ENCODE peak calls at places on chromosomes 5 and 9, in six cellular contexts. Q, C, V, E, R and T are unnamed samples.
A peak's percentile ranks its signal among the peaks of the same experiment; 100 is the strongest.

GRCh38 chr5:118611332-118611945 is 376.9 kb downstream of the DTWD2 start:
- DNase-seq in Q (peak; percentile 15), V (no peak), E (no peak), C (peak; percentile 4), R (peak; percentile 29), T (peak; percentile 53)

GRCh38 chr9:134738869-134739659 is 97.5 kb downstream of the COL5A1 start:
- DNase-seq in Q (peak; percentile 74), E (peak; percentile 63), C (peak; percentile 60), R (peak; percentile 80), V (peak; percentile 83), T (peak; percentile 67)

GRCh38 chr5:140591747-140592372 is 27.2 kb downstream of the SLC35A4 start:
- DNase-seq in Q (peak; percentile 59), R (no peak), V (no peak), C (no peak), E (no peak), T (no peak)

GRCh38 chr5:178445534-178445933 is 144.7 kb downstream of the COL23A1 start:
- DNase-seq in R (no peak), C (no peak), V (no peak), E (no peak), Q (no peak), T (no peak)

GRCh38 chr5:173204185-173204979 is 30.6 kb downstream of the NKX2-5 start:
- DNase-seq in Q (peak; percentile 24), E (no peak), R (no peak), C (no peak), V (no peak), T (no peak)

GRCh38 chr5:18314192-18314778 is 680.0 kb downstream of the TAF11L14 start:
- DNase-seq in R (no peak), E (peak; percentile 39), V (no peak), Q (peak; percentile 62), C (peak; percentile 3), T (peak; percentile 8)

GRCh38 chr5:138974227-138975063 is 99.3 kb upstream of the LRRTM2 start:
- DNase-seq in E (no peak), C (no peak), V (peak; percentile 67), Q (peak; percentile 95), R (peak; percentile 61), T (no peak)

GRCh38 chr5:136631176-136631575 is 265.8 kb upstream of the TRPC7 start:
- DNase-seq in C (no peak), Q (no peak), E (no peak), R (no peak), V (no peak), T (no peak)

GRCh38 chr5:75156585-75156984 is 80.1 kb downstream of the ANKRD31 start:
- DNase-seq in V (no peak), C (no peak), R (peak; percentile 7), E (no peak), Q (peak; percentile 21), T (peak; percentile 66)

GRCh38 chr9:128341435-128341849 is 1.1 kb downstream of the SLC27A4 start:
- DNase-seq in Q (peak; percentile 68), R (peak; percentile 80), V (peak; percentile 75), E (peak; percentile 79), C (peak; percentile 77), T (peak; percentile 88)

GRCh38 chr5:39194466-39195136 is 24.8 kb downstream of the FYB1 start:
- DNase-seq in C (no peak), Q (no peak), V (no peak), E (no peak), R (no peak), T (no peak)

GRCh38 chr5:138224712-138225111 is 11.6 kb upstream of the CDC23 start:
- DNase-seq in E (no peak), C (no peak), V (no peak), Q (no peak), R (no peak), T (no peak)

GRCh38 chr9:137242329-137243204 is 1.5 kb downstream of the TUBB4B start:
- DNase-seq in C (no peak), R (no peak), V (no peak), Q (no peak), E (no peak), T (no peak)

GRCh38 chr9:132232522-132232921 is 70.7 kb downstream of the NTNG2 start:
- DNase-seq in Q (no peak), V (no peak), R (no peak), E (no peak), C (no peak), T (no peak)

GRCh38 chr9:115992834-115993233 is 160.8 kb upstream of the PAPPA start:
- DNase-seq in R (no peak), E (no peak), C (no peak), V (no peak), Q (no peak), T (peak; percentile 24)

GRCh38 chr9:137150485-137151060 is 11.6 kb downstream of the GRIN1 start:
- DNase-seq in Q (peak; percentile 76), E (peak; percentile 93), V (no peak), R (peak; percentile 95), C (peak; percentile 74), T (peak; percentile 34)

GRCh38 chr5:82174128-82174918 is 103.8 kb downstream of the RPS23 start:
- DNase-seq in E (no peak), Q (peak; percentile 79), C (peak; percentile 77), R (peak; percentile 55), V (peak; percentile 76), T (peak; percentile 85)

GRCh38 chr9:136623016-136623848 is 39.5 kb upstream of the EGFL7 start:
- DNase-seq in E (no peak), C (no peak), V (no peak), Q (no peak), R (no peak), T (no peak)

GRCh38 chr9:5592231-5592630 is 36.7 kb upstream of the RIC1 start:
- DNase-seq in E (no peak), V (no peak), R (no peak), C (no peak), Q (no peak), T (no peak)